ENCODE peak calls at places on chromosomes 13 and 19, in seven cellular contexts. G, D, P, J, R, B and A are unnamed samples.

GRCh38 chr13:96229356-96229755 is 139.4 kb downstream of the HS6ST3 start:
- DNase-seq in G (peak), D (no peak), P (no peak), J (no peak), R (no peak), B (no peak), A (peak)

GRCh38 chr13:80040219-80040976 is 300.5 kb downstream of the SPRY2 start:
- DNase-seq in G (peak), D (no peak), P (no peak), J (peak), R (no peak), B (no peak), A (no peak)

GRCh38 chr19:29121684-29122083 is 91.3 kb downstream of the UQCRFS1 start:
- DNase-seq in G (peak), D (no peak), P (no peak), J (peak), R (no peak), B (no peak), A (no peak)

GRCh38 chr19:55694241-55694655 is 19.2 kb downstream of the EPN1 start:
- DNase-seq in G (no peak), D (no peak), P (no peak), J (no peak), R (no peak), B (no peak), A (no peak)

GRCh38 chr13:78326608-78327007 is 276.7 kb downstream of the POU4F1 start:
- DNase-seq in G (no peak), D (no peak), P (no peak), J (no peak), R (no peak), B (no peak), A (no peak)

GRCh38 chr13:110263906-110264305 is 43.1 kb downstream of the COL4A1 start:
- DNase-seq in G (no peak), D (no peak), P (peak), J (no peak), R (no peak), B (no peak), A (no peak)

GRCh38 chr19:37941820-37942515 is 35.0 kb downstream of the SIPA1L3 start:
- DNase-seq in G (no peak), D (no peak), P (no peak), J (no peak), R (peak), B (peak), A (peak)

GRCh38 chr19:33610588-33610987 is 11.2 kb upstream of the CHST8 start:
- DNase-seq in G (no peak), D (no peak), P (no peak), J (no peak), R (no peak), B (no peak), A (no peak)

GRCh38 chr19:41928754-41929535 is 696 bp upstream of the ERFL start:
- DNase-seq in G (no peak), D (no peak), P (no peak), J (no peak), R (no peak), B (peak), A (no peak)

GRCh38 chr19:3096902-3097326 is 2.8 kb downstream of the GNA11 start:
- DNase-seq in G (no peak), D (no peak), P (no peak), J (no peak), R (no peak), B (no peak), A (peak)

GRCh38 chr19:11041966-11042627 is 47.2 kb upstream of the LDLR start:
- DNase-seq in G (no peak), D (no peak), P (no peak), J (no peak), R (no peak), B (no peak), A (no peak)

GRCh38 chr19:17296278-17296677 is 6.9 kb downstream of the ABHD8 start:
- DNase-seq in G (peak), D (no peak), P (peak), J (no peak), R (no peak), B (no peak), A (no peak)

GRCh38 chr19:56667311-56667870 is 4.2 kb downstream of the ZNF835 start:
- DNase-seq in G (no peak), D (no peak), P (no peak), J (no peak), R (no peak), B (no peak), A (no peak)

GRCh38 chr19:7685546-7686445 is 5.2 kb downstream of the TRAPPC5 start:
- DNase-seq in G (no peak), D (no peak), P (no peak), J (no peak), R (no peak), B (no peak), A (no peak)

GRCh38 chr13:28659611-28659970 is 661 bp downstream of the POMP start:
- DNase-seq in G (no peak), D (no peak), P (no peak), J (peak), R (no peak), B (no peak), A (no peak)

GRCh38 chr19:49132974-49133609 is 13.7 kb downstream of the PPFIA3 start:
- DNase-seq in G (no peak), D (no peak), P (no peak), J (no peak), R (peak), B (no peak), A (no peak)

GRCh38 chr19:19474950-19475781 is 40.2 kb downstream of the TSSK6 start:
- DNase-seq in G (no peak), D (no peak), P (no peak), J (no peak), R (no peak), B (no peak), A (no peak)

GRCh38 chr19:14118165-14119051 is 846 bp upstream of the PRKACA start:
- DNase-seq in G (no peak), D (peak), P (peak), J (peak), R (peak), B (no peak), A (peak)

GRCh38 chr19:39052243-39052746 is 19.9 kb upstream of the FBXO27 start:
- DNase-seq in G (peak), D (no peak), P (no peak), J (peak), R (no peak), B (no peak), A (peak)

GRCh38 chr13:71218960-71219359 is 648.0 kb downstream of the DACH1 start:
- DNase-seq in G (no peak), D (no peak), P (no peak), J (no peak), R (no peak), B (no peak), A (peak)

GRCh38 chr13:70310720-70311119 is 202.5 kb upstream of the KLHL1 start:
- DNase-seq in G (peak), D (no peak), P (no peak), J (no peak), R (peak), B (peak), A (peak)